ENCODE peak calls at places on chromosomes 4 and X, in five cellular contexts. A, O, B, Z and V are unnamed samples. For H3K27me3 and H3K4me1, the result is how much of the 10 kb centered on the place peaks cover.

GRCh38 chr4:168716411-168717129 is 219.7 kb downstream of the PALLD start:
- DNase-seq in Z (no peak), B (no peak), A (no peak), O (no peak), V (no peak)

GRCh38 chr4:141301216-141301615 is 80.5 kb downstream of the ZNF330 start:
- DNase-seq in A (no peak), O (no peak), B (no peak), Z (no peak), V (no peak)

GRCh38 chr4:113169368-113169767 is 119.9 kb downstream of the ANK2 start:
- DNase-seq in A (no peak), B (no peak), Z (no peak), O (no peak), V (no peak)

GRCh38 chr4:25030283-25031076 is at the start of gene LGI2:
- DNase-seq in O (peak), B (peak), Z (peak), A (no peak), V (peak)

GRCh38 chr4:114867291-114867690 is 246.1 kb downstream of the NDST4 start:
- DNase-seq in B (no peak), Z (no peak), O (no peak), A (no peak), V (no peak)

GRCh38 chr4:43133566-43133965 is 241.1 kb downstream of the GRXCR1 start:
- DNase-seq in A (no peak), B (no peak), Z (no peak), O (no peak), V (no peak)

GRCh38 chr4:86557526-86557925 is 36.6 kb upstream of the PTPN13 start:
- DNase-seq in B (no peak), A (no peak), Z (no peak), O (no peak), V (no peak)

GRCh38 chr4:1567808-1568581 is 116.1 kb downstream of the FAM53A start:
- DNase-seq in O (peak), A (no peak), B (no peak), Z (no peak), V (no peak)

GRCh38 chr4:110364911-110365520 is 110.9 kb upstream of the ENPEP start:
- DNase-seq in Z (peak), O (no peak), A (no peak), B (peak), V (no peak)

GRCh38 chrX:136183917-136184316 is 36.6 kb downstream of the FHL1 start:
- DNase-seq in B (no peak), A (no peak), Z (no peak), O (no peak), V (no peak)

GRCh38 chrX:126272795-126273497 is 106.9 kb upstream of the DCAF12L2 start:
- DNase-seq in Z (no peak), B (no peak), A (no peak), O (no peak), V (no peak)

GRCh38 chr4:23814606-23815005 is 75.2 kb downstream of the PPARGC1A start:
- DNase-seq in Z (no peak), A (no peak), B (no peak), O (no peak), V (no peak)

GRCh38 chr4:138890921-138891570 is 124.5 kb upstream of the NOCT start:
- DNase-seq in Z (no peak), O (no peak), A (no peak), B (no peak), V (no peak)

GRCh38 chr4:98662619-98663225 is 4.3 kb upstream of the TSPAN5 start:
- DNase-seq in B (no peak), Z (no peak), A (no peak), O (no peak), V (no peak)

GRCh38 chrX:135740683-135741149 is 27.3 kb downstream of the CT45A3 start:
- DNase-seq in O (peak), A (no peak), B (no peak), Z (no peak), V (no peak)

GRCh38 chr4:8353912-8354453 is 84.4 kb downstream of the HTRA3 start:
- DNase-seq in A (no peak), B (peak), O (no peak), Z (no peak), V (no peak)

GRCh38 chr4:122810669-122811068 is 16.0 kb upstream of the FGF2 start:
- DNase-seq in O (no peak), Z (no peak), B (no peak), A (no peak), V (no peak)

GRCh38 chr4:42923431-42923830 is 30.9 kb downstream of the GRXCR1 start:
- DNase-seq in A (no peak), B (no peak), Z (no peak), O (no peak), V (no peak)

GRCh38 chrX:44675364-44676024 is 132.8 kb upstream of the FUNDC1 start:
- DNase-seq in A (no peak), O (peak), B (peak), Z (peak), V (peak)

GRCh38 chr4:123159479-123159878 is 237.1 kb upstream of the NUDT6 start:
- DNase-seq in O (no peak), B (no peak), A (no peak), Z (no peak), V (no peak)

GRCh38 chr4:74408639-74409038 is 36.3 kb upstream of the AREG start:
- DNase-seq in B (no peak), O (no peak), Z (no peak), A (no peak), V (no peak)

GRCh38 chr4:185165605-185166063 is 22.6 kb downstream of the SLC25A4 start:
- DNase-seq in B (no peak), Z (no peak), A (no peak), O (no peak), V (no peak)

GRCh38 chr4:42865572-42866189 is 26.8 kb upstream of the GRXCR1 start:
- DNase-seq in A (peak), O (no peak), B (peak), Z (peak), V (no peak)

GRCh38 chr4:94641702-94642560 is 115.8 kb upstream of the BMPR1B start:
- DNase-seq in A (no peak), B (no peak), O (no peak), Z (no peak), V (no peak)

GRCh38 chr4:58301384-58301783 is 1191.2 kb upstream of the IGFBP7 start:
- DNase-seq in A (no peak), O (no peak), B (no peak), Z (peak), V (no peak)

GRCh38 chrX:151726751-151727150 is 7.8 kb upstream of the CNGA2 start:
- DNase-seq in Z (no peak), A (no peak), B (no peak), O (no peak), V (no peak)

GRCh38 chr4:8213121-8213520 is 14.0 kb downstream of the SH3TC1 start:
- DNase-seq in A (no peak), O (peak), Z (no peak), B (no peak), V (no peak)

GRCh38 chr4:140469806-140470733 is 28.0 kb downstream of the MGAT4D start:
- DNase-seq in A (no peak), B (no peak), O (peak), Z (no peak), V (no peak)

GRCh38 chr4:39657465-39657864 is 18.8 kb upstream of the SMIM14 start:
- DNase-seq in O (no peak), A (no peak), B (no peak), Z (no peak), V (no peak)

GRCh38 chr4:85531575-85532339 is 56.8 kb downstream of the ARHGAP24 start:
- DNase-seq in O (no peak), Z (no peak), B (no peak), A (no peak), V (no peak)

GRCh38 chrX:136586386-136586785 is 54.4 kb downstream of the VGLL1 start:
- DNase-seq in Z (no peak), A (no peak), B (no peak), O (no peak), V (no peak)

GRCh38 chrX:25548806-25549205 is 533.0 kb upstream of the ARX start:
- DNase-seq in Z (no peak), B (no peak), A (no peak), O (no peak), V (no peak)

DNA sequence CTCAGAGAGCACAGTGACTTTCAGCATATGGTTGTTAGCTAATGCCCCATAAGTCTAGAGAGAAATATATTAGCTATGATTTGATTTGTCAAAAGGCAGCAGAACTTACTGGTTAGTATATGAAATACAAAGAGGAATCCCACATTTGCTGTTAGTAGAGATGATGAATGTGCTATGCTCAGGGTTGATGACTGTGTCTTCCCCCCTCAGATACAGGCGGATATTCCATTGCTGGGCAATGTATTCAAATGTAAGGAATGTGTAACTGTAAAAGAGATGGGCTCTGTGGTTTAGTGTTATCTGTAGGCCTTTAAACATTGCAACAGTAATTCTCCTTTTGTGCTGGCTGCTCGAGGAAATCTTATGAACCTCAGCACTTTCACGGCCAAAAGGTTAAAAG is 528.9 kb upstream of the ARX start:
- DNase-seq in B (no peak), A (no peak), Z (no peak), O (no peak), V (no peak)
- H3K27me3 ChIP-seq in B (under half), A (under half), Z (under half), O (under half), V (under half)

DNA sequence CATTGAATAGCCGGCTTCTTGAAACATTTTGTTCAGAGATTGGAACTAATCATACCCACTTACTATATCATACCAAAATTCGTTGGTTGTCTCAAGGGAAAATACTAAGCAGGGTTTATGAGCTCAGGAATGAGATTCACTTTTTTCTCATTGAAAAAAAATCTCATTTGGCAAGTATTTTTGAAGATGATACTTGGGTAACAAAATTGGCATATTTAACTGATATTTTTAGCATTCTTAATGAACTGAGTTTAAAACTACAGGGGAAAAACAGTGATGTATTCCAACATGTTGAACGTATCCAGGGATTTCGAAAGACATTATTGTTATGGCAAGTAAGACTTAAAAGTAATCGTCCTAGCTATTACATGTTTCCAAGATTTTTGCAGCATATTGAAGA is 6.4 kb downstream of the FAM200B start:
- DNase-seq in O (no peak), A (no peak), Z (no peak), B (no peak), V (no peak)
- H3K4me1 ChIP-seq in O (under half), A (under half), Z (under half), B (under half), V (under half)

DNA sequence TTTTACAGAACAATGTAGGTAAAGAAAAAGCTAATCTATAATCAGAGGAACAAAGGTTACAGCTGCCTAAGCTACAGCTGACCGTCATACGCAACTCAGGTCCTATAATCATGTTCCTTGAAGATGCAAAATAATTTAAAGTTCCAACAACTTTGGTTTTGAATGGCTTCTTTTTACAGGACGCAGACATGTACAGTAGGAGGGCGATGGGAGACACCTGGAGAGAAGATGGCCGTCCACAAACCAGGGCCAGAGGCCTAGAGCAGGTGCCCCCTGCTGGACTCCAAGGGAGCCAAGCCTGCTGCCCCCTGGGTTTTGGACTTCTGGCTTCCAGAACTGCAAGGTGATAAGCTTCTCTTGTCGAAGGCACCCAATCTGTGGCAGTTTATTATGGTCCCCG is 10.6 kb downstream of the HGFAC start:
- DNase-seq in O (peak), Z (no peak), B (no peak), A (no peak), V (peak)
- TF ChIP-seq CTCF in O (peak), Z (peak), B (peak), A (no peak), V (peak)

GRCh38 chr4:174210354-174210753 is 73.1 kb downstream of the FBXO8 start:
- DNase-seq in Z (no peak), B (no peak), O (no peak), A (no peak), V (no peak)
- H3K27me3 ChIP-seq in Z (half or more), B (half or more), O (under half), A (under half), V (half or more)

DNA sequence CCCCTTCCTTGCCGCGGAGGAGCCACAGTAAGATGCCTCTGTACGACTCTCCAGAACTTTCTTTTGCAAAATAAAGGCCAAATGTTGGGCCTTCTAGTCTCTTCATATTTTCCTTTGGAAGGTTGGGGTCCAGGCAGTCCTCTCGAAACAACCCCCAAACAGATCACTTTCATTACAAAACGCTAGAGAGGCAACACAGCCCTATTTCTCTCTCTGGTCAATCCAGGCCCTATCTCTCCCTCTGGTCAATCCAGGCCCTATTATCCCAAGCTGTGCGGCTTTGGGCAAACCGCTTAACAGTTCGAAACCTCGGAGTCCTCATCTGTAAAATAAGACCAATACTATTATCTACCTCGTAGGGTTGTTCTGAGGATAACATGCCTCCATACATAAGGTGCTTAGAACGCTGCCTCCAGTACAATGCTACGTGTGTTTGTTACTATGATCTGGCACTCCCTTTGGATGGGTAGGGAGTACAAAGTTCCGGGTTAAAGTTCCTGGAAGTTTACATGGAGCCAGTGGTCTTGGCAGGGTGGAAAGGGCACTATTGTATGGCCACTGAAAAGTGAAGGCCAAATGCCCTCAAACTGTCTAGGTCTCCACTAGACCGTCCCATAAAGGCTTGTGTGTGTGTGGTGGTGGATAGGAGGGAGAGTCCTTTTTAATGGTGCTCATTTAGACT is 75.4 kb upstream of the BCOR start:
- DNase-seq in A (no peak), O (no peak), B (no peak), Z (no peak), V (no peak)
- H3K4me1 ChIP-seq in A (under half), O (under half), B (under half), Z (half or more), V (under half)

DNA sequence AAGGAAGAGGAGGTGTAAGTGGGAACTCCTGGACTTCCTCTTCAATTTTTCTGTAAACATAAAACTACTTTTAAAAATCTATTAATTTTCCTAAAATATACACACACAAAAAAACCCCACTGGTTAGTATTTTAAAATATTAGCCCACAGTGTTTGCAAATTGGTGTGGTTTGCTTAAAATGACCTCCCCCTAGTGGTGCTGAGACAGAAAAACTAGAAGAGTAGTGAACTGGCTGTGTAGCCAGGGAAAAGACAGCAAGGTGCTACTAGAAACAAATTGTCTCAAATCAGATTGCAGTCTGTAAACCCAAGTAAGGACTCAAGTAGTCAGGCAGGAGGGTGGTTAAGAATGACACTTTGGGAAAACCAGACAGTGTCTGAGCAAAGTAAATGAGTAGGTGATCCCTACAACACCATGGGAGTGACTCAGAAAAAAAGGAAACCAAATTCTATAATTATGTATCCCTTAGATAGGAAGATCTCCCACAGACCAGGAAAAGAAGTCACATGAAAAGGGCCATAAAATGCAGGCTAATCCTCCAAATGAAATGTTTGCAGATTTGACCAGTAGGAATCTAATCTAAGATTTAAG is 26.0 kb downstream of the AMTN start:
- DNase-seq in A (no peak), Z (peak), B (no peak), O (no peak), V (no peak)
- TF ChIP-seq CTCF in A (no peak), Z (peak), B (no peak), O (peak), V (peak)

DNA sequence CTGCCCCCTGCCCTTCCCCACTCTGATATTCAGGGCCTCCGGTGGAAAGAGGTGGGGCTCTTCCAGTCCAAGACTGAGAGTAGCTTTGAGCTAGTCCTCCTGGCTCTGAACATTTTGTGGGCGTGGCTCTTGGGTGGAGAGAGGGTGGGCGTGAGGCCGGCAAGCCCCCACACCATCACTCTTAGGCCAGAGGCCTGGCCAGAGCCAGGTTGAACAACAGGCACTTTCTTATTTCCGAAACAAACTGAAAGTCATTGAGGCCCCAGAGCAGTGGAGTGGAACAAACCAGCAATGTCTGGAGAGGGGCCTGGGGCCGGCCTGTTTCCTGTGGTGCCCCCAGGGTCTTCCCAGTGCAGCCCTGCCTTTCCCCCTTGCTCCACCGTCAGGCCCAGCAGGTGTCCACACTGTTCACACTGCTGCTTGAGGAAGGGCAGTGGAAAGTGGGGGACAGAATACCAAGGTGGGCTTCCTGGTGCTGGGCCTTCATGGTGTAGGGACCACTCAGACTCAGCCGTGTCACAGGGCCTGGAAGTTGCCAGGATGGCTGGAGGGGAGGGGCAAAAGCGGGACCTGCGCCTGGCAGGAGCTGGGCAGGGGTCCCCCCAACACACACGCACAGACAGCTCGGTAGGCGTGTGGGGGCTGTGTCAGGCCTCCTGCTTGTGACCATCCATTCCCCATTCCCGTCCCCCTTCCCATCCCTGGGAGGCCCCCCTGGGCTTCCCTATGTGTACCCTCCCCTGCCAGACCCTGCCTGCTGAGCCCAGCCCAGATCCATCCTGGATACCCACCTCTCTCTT is 2.9 kb downstream of the ADRA2C start:
- DNase-seq in Z (no peak), O (no peak), B (no peak), A (no peak), V (no peak)
- H3K27me3 ChIP-seq in Z (under half), O (under half), B (under half), A (under half), V (half or more)